ENCODE peak calls at places on chromosomes 12 and 14, in four cellular contexts. X is CD8-positive, alpha-beta T cell; K is activated T-helper 1 cell treated with Interleukin-2 at 50 U/mL for 16 hours; Z is NCI-H1092. J is an unnamed sample.

GRCh38 chr14:99518441-99519346 is 37.5 kb downstream of the CCNK start:
- DNase-seq in X (peak), K (peak), Z (peak), J (no peak)

GRCh38 chr12:39426636-39427245 is 16.2 kb downstream of the KIF21A start:
- DNase-seq in X (no peak), K (no peak), Z (no peak), J (no peak)

GRCh38 chr12:58541300-58541690 is 379.0 kb downstream of the LRIG3 start:
- DNase-seq in X (no peak), K (no peak), Z (no peak), J (no peak)

GRCh38 chr12:105414088-105414487 is 83.6 kb downstream of the C12orf75 start:
- DNase-seq in X (no peak), K (no peak), Z (no peak), J (no peak)

GRCh38 chr12:81128930-81129554 is 51.2 kb downstream of the ACSS3 start:
- DNase-seq in X (no peak), K (no peak), Z (peak), J (no peak)

GRCh38 chr14:50619569-50620141 is 48.5 kb downstream of the SAV1 start:
- DNase-seq in X (no peak), K (no peak), Z (no peak), J (no peak)

GRCh38 chr12:54439521-54440255 is 20.6 kb upstream of the ITGA5 start:
- DNase-seq in X (no peak), K (no peak), Z (peak), J (peak)

GRCh38 chr12:69732088-69732487 is 6.6 kb upstream of the RAB3IP start:
- DNase-seq in X (no peak), K (no peak), Z (no peak), J (no peak)

GRCh38 chr14:86712176-86712575 is 1182.2 kb downstream of the FLRT2 start:
- DNase-seq in X (no peak), K (no peak), Z (no peak), J (no peak)

GRCh38 chr14:51860164-51860835 is at the start of gene GNG2:
- DNase-seq in X (peak), K (peak), Z (peak), J (peak)

GRCh38 chr12:68560823-68561422 is 49.8 kb upstream of the RAP1B start:
- DNase-seq in X (no peak), K (no peak), Z (no peak), J (no peak)

GRCh38 chr12:16020034-16020433 is 108.9 kb downstream of the DERA start:
- DNase-seq in X (no peak), K (no peak), Z (no peak), J (no peak)

GRCh38 chr12:45648070-45648469 is 81.4 kb upstream of the ARID2 start:
- DNase-seq in X (no peak), K (no peak), Z (no peak), J (no peak)

GRCh38 chr14:55845963-55846851 is 266.2 kb downstream of the KTN1 start:
- DNase-seq in X (no peak), K (no peak), Z (no peak), J (no peak)

GRCh38 chr14:104224516-104225281 is 86.3 kb downstream of the KIF26A start:
- DNase-seq in X (no peak), K (no peak), Z (no peak), J (no peak)

GRCh38 chr14:59318908-59319307 is 130.4 kb downstream of the DAAM1 start:
- DNase-seq in X (no peak), K (no peak), Z (no peak), J (no peak)

GRCh38 chr14:61154606-61155005 is 126.5 kb downstream of the TMEM30B start:
- DNase-seq in X (no peak), K (no peak), Z (no peak), J (no peak)

GRCh38 chr12:7571253-7571652 is 67.7 kb upstream of the CD163 start:
- DNase-seq in X (no peak), K (no peak), Z (no peak), J (no peak)

GRCh38 chr12:64560395-64561301 is 49.6 kb upstream of the RASSF3 start:
- DNase-seq in X (no peak), K (no peak), Z (no peak), J (no peak)

GRCh38 chr12:124852329-124852831 is 11.3 kb downstream of the SCARB1 start:
- DNase-seq in X (no peak), K (no peak), Z (no peak), J (no peak)

GRCh38 chr12:49201595-49202295 is 12.9 kb upstream of the TUBA1A start:
- DNase-seq in X (no peak), K (no peak), Z (peak), J (no peak)

GRCh38 chr12:100267603-100268281 is 765 bp downstream of the SCYL2 start:
- DNase-seq in X (peak), K (peak), Z (no peak), J (no peak)

GRCh38 chr12:98516184-98516873 is 939 bp downstream of the TMPO start:
- DNase-seq in X (peak), K (peak), Z (peak), J (peak)

GRCh38 chr12:68641138-68641537 is 30.4 kb downstream of the RAP1B start:
- DNase-seq in X (no peak), K (no peak), Z (no peak), J (no peak)

GRCh38 chr12:11477110-11477509 is 81.7 kb upstream of the PRB2 start:
- DNase-seq in X (no peak), K (no peak), Z (no peak), J (no peak)

GRCh38 chr12:86959766-86960458 is 703.7 kb upstream of the MGAT4C start:
- DNase-seq in X (no peak), K (no peak), Z (no peak), J (no peak)

GRCh38 chr12:4025420-4026358 is 152.5 kb upstream of the PARP11 start:
- DNase-seq in X (no peak), K (no peak), Z (no peak), J (no peak)

GRCh38 chr14:61438860-61439765 is 117.7 kb downstream of the PRKCH start:
- DNase-seq in X (peak), K (no peak), Z (no peak), J (no peak)

GRCh38 chr12:19093218-19093617 is 36.3 kb upstream of the PLEKHA5 start:
- DNase-seq in X (no peak), K (no peak), Z (no peak), J (no peak)

GRCh38 chr12:130806574-130806973 is 32.5 kb downstream of the STX2 start:
- DNase-seq in X (no peak), K (no peak), Z (no peak), J (no peak)

GRCh38 chr14:79514700-79515099 is 696.6 kb downstream of the DIO2 start:
- DNase-seq in X (no peak), K (no peak), Z (no peak), J (no peak)

GRCh38 chr12:20524113-20524512 is 155.8 kb downstream of the PDE3A start:
- DNase-seq in X (no peak), K (no peak), Z (no peak), J (no peak)

GRCh38 chr12:32737715-32738114 is 18.0 kb downstream of the YARS2 start:
- DNase-seq in X (no peak), K (no peak), Z (no peak), J (no peak)

GRCh38 chr14:60775296-60775695 is 40.7 kb downstream of the MNAT1 start:
- DNase-seq in X (no peak), K (no peak), Z (no peak), J (no peak)

GRCh38 chr12:92215358-92215757 is 69.7 kb upstream of the BTG1 start:
- DNase-seq in X (no peak), K (no peak), Z (no peak), J (no peak)

GRCh38 chr12:52976574-52977071 is 27.7 kb downstream of the KRT18 start:
- DNase-seq in X (no peak), K (no peak), Z (no peak), J (no peak)

GRCh38 chr12:49264873-49265792 is at the start of gene TUBA1C:
- DNase-seq in X (peak), K (peak), Z (peak), J (peak)

GRCh38 chr14:102917469-102918211 is 4.8 kb upstream of the AMN start:
- DNase-seq in X (peak), K (peak), Z (peak), J (no peak)